ENCODE peak calls at places on chromosomes 4 and X, in eight cellular contexts. R, G, N, Q, E, W, S and H are unnamed samples.

GRCh38 chr4:128715616-128716015 is 93.9 kb upstream of the JADE1 start:
- DNase-seq in R (no peak), G (no peak), N (no peak), Q (no peak), E (no peak), W (no peak), S (no peak), H (no peak)

GRCh38 chr4:168769416-168769815 is 240.6 kb downstream of the CBR4 start:
- DNase-seq in R (no peak), G (no peak), N (no peak), Q (no peak), E (no peak), W (no peak), S (no peak), H (no peak)

GRCh38 chr4:53640576-53641459 is 49.5 kb upstream of the LNX1 start:
- DNase-seq in R (no peak), G (no peak), N (no peak), Q (no peak), E (no peak), W (no peak), S (no peak), H (no peak)

GRCh38 chr4:6403400-6403685 is 69.1 kb downstream of the PPP2R2C start:
- DNase-seq in R (no peak), G (no peak), N (no peak), Q (no peak), E (no peak), W (no peak), S (no peak), H (no peak)

GRCh38 chr4:105140684-105141490 is 5.8 kb upstream of the TET2 start:
- DNase-seq in R (no peak), G (no peak), N (peak), Q (peak), E (no peak), W (peak), S (no peak), H (no peak)

GRCh38 chr4:78710536-78710935 is 65.6 kb upstream of the BMP2K start:
- DNase-seq in R (no peak), G (no peak), N (no peak), Q (no peak), E (no peak), W (no peak), S (no peak), H (no peak)

GRCh38 chr4:109009909-109010308 is 247.1 kb upstream of the ETNPPL start:
- DNase-seq in R (no peak), G (no peak), N (no peak), Q (no peak), E (no peak), W (no peak), S (no peak), H (no peak)

GRCh38 chr4:118557298-118557851 is 127.8 kb upstream of the METTL14 start:
- DNase-seq in R (no peak), G (peak), N (no peak), Q (no peak), E (peak), W (no peak), S (no peak), H (peak)

GRCh38 chr4:156829194-156829593 is 142.4 kb downstream of the PDGFC start:
- DNase-seq in R (no peak), G (no peak), N (no peak), Q (no peak), E (no peak), W (no peak), S (no peak), H (no peak)

GRCh38 chrX:153434801-153435200 is 11.1 kb downstream of the TREX2 start:
- DNase-seq in R (no peak), G (no peak), N (no peak), Q (no peak), E (no peak), W (no peak), S (no peak), H (no peak)

GRCh38 chr4:38724507-38724808 is 58.3 kb downstream of the TLR10 start:
- DNase-seq in R (no peak), G (no peak), N (no peak), Q (no peak), E (no peak), W (no peak), S (no peak), H (no peak)

GRCh38 chrX:18390941-18391538 is 34.4 kb upstream of the CDKL5 start:
- DNase-seq in R (peak), G (peak), N (peak), Q (peak), E (peak), W (peak), S (peak), H (peak)

GRCh38 chr4:118354913-118355312 is 2.1 kb upstream of the PRSS12 start:
- DNase-seq in R (no peak), G (no peak), N (no peak), Q (no peak), E (no peak), W (no peak), S (no peak), H (no peak)

GRCh38 chr4:137226900-137227299 is 305.4 kb downstream of the PCDH18 start:
- DNase-seq in R (no peak), G (no peak), N (peak), Q (no peak), E (no peak), W (no peak), S (no peak), H (no peak)

GRCh38 chrX:148069759-148070503 is 88.8 kb downstream of the FMR1NB start:
- DNase-seq in R (no peak), G (no peak), N (no peak), Q (no peak), E (no peak), W (no peak), S (no peak), H (no peak)

GRCh38 chr4:3847211-3847940 is 81.2 kb downstream of the ADRA2C start:
- DNase-seq in R (no peak), G (no peak), N (no peak), Q (no peak), E (no peak), W (no peak), S (no peak), H (no peak)

GRCh38 chrX:15468036-15468435 is 25.1 kb downstream of the PIR start:
- DNase-seq in R (no peak), G (peak), N (peak), Q (no peak), E (no peak), W (no peak), S (peak), H (no peak)

GRCh38 chr4:8303485-8304281 is 34.1 kb downstream of the HTRA3 start:
- DNase-seq in R (peak), G (no peak), N (no peak), Q (no peak), E (peak), W (no peak), S (no peak), H (no peak)

GRCh38 chr4:112975567-112976355 is 73.7 kb upstream of the ANK2 start:
- DNase-seq in R (peak), G (no peak), N (no peak), Q (no peak), E (no peak), W (no peak), S (no peak), H (no peak)

GRCh38 chr4:155773196-155773800 is 14.5 kb downstream of the GUCY1B1 start:
- DNase-seq in R (no peak), G (no peak), N (no peak), Q (no peak), E (no peak), W (no peak), S (no peak), H (no peak)

GRCh38 chr4:125983168-125983567 is 668.4 kb downstream of the FAT4 start:
- DNase-seq in R (no peak), G (no peak), N (no peak), Q (no peak), E (no peak), W (no peak), S (no peak), H (no peak)

GRCh38 chr4:106444557-106444956 is 76.0 kb upstream of the GIMD1 start:
- DNase-seq in R (peak), G (no peak), N (no peak), Q (no peak), E (no peak), W (no peak), S (no peak), H (no peak)

GRCh38 chrX:30995060-30995700 is 76.7 kb downstream of the FTHL17 start:
- DNase-seq in R (no peak), G (no peak), N (no peak), Q (no peak), E (no peak), W (no peak), S (no peak), H (no peak)

GRCh38 chrX:18424482-18425198 is 768 bp upstream of the CDKL5 start:
- DNase-seq in R (no peak), G (peak), N (peak), Q (peak), E (no peak), W (peak), S (no peak), H (peak)

GRCh38 chr4:113750734-113751133 is 10.8 kb downstream of the CAMK2D start:
- DNase-seq in R (no peak), G (no peak), N (no peak), Q (no peak), E (no peak), W (no peak), S (no peak), H (no peak)

GRCh38 chrX:68288127-68288526 is 145.2 kb downstream of the OPHN1 start:
- DNase-seq in R (no peak), G (no peak), N (no peak), Q (no peak), E (no peak), W (no peak), S (no peak), H (no peak)

GRCh38 chr4:66575024-66575696 is 904.9 kb upstream of the EPHA5 start:
- DNase-seq in R (peak), G (no peak), N (peak), Q (no peak), E (peak), W (no peak), S (no peak), H (no peak)

GRCh38 chrX:135543924-135544323 is 23.5 kb downstream of the INTS6L start:
- DNase-seq in R (no peak), G (no peak), N (no peak), Q (peak), E (no peak), W (peak), S (no peak), H (no peak)

GRCh38 chr4:173519130-173520101 is 10.6 kb downstream of the HAND2 start:
- DNase-seq in R (no peak), G (no peak), N (no peak), Q (no peak), E (no peak), W (no peak), S (no peak), H (no peak)

GRCh38 chr4:44660396-44660795 is 9.0 kb upstream of the YIPF7 start:
- DNase-seq in R (no peak), G (no peak), N (no peak), Q (no peak), E (no peak), W (no peak), S (no peak), H (no peak)

GRCh38 chrX:18291006-18291545 is 63.4 kb downstream of the SCML2 start:
- DNase-seq in R (no peak), G (no peak), N (no peak), Q (no peak), E (no peak), W (no peak), S (no peak), H (no peak)